ENCODE peak calls at places on chromosomes 7 and 10, in seven cellular contexts. I, V, F, J, S, Z and T are unnamed samples.

GRCh38 chr10:90175161-90175681 is 473.8 kb downstream of the KIF20B start:
- DNase-seq in I (peak; percentile 54), V (no peak), F (no peak), J (no peak), S (no peak), Z (no peak), T (no peak)

GRCh38 chr7:128867842-128868623 is 5.4 kb downstream of the ATP6V1F start:
- DNase-seq in I (no peak), V (no peak), F (no peak), J (no peak), S (no peak), Z (no peak), T (no peak)

GRCh38 chr10:24485299-24485698 is 238.4 kb downstream of the ARHGAP21 start:
- DNase-seq in I (no peak), V (no peak), F (no peak), J (no peak), S (no peak), Z (no peak), T (no peak)

GRCh38 chr7:120951826-120952225 is 1.2 kb downstream of the ING3 start:
- DNase-seq in I (no peak), V (no peak), F (no peak), J (no peak), S (no peak), Z (no peak), T (no peak)

GRCh38 chr10:72740526-72740925 is 48.6 kb downstream of the MCU start:
- DNase-seq in I (peak; percentile 32), V (no peak), F (no peak), J (peak; percentile 33), S (no peak), Z (no peak), T (no peak)

GRCh38 chr10:53904506-53905241 is 896.4 kb downstream of the PCDH15 start:
- DNase-seq in I (no peak), V (no peak), F (no peak), J (no peak), S (no peak), Z (no peak), T (no peak)

GRCh38 chr7:41912851-41913580 is 210.1 kb upstream of the INHBA start:
- DNase-seq in I (no peak), V (no peak), F (no peak), J (no peak), S (no peak), Z (no peak), T (no peak)

GRCh38 chr10:77406764-77407430 is 230.7 kb downstream of the KCNMA1 start:
- DNase-seq in I (no peak), V (no peak), F (no peak), J (no peak), S (no peak), Z (no peak), T (no peak)

GRCh38 chr7:88835147-88835728 is 39.7 kb upstream of the TEX47 start:
- DNase-seq in I (no peak), V (no peak), F (no peak), J (no peak), S (no peak), Z (no peak), T (no peak)

GRCh38 chr7:157664034-157664433 is 327.2 kb downstream of the DNAJB6 start:
- DNase-seq in I (no peak), V (no peak), F (peak; percentile 58), J (no peak), S (no peak), Z (no peak), T (peak; percentile 53)

GRCh38 chr10:103592186-103593021 is 98.9 kb downstream of the NEURL1 start:
- DNase-seq in I (no peak), V (no peak), F (no peak), J (peak; percentile 94), S (no peak), Z (peak; percentile 52), T (no peak)

GRCh38 chr10:11345224-11346054 is 266.0 kb downstream of the USP6NL start:
- DNase-seq in I (no peak), V (peak; percentile 68), F (no peak), J (no peak), S (no peak), Z (no peak), T (peak; percentile 68)

GRCh38 chr7:84025332-84025927 is 169.2 kb downstream of the SEMA3A start:
- DNase-seq in I (no peak), V (no peak), F (no peak), J (peak; percentile 25), S (no peak), Z (peak; percentile 43), T (no peak)

GRCh38 chr10:86665218-86665607 is 3.1 kb upstream of the LDB3 start:
- DNase-seq in I (no peak), V (no peak), F (no peak), J (no peak), S (no peak), Z (no peak), T (no peak)

GRCh38 chr10:78017856-78018255 is 11.5 kb downstream of the POLR3A start:
- DNase-seq in I (no peak), V (no peak), F (no peak), J (no peak), S (no peak), Z (no peak), T (no peak)

GRCh38 chr10:65291276-65291675 is 1634.6 kb upstream of the LRRTM3 start:
- DNase-seq in I (no peak), V (no peak), F (no peak), J (no peak), S (no peak), Z (no peak), T (no peak)

GRCh38 chr10:29096303-29096824 is 192.5 kb upstream of the LYZL1 start:
- DNase-seq in I (no peak), V (no peak), F (no peak), J (no peak), S (no peak), Z (no peak), T (no peak)

GRCh38 chr10:119283818-119284217 is 76.4 kb downstream of the GRK5 start:
- DNase-seq in I (no peak), V (no peak), F (peak; percentile 67), J (no peak), S (no peak), Z (no peak), T (no peak)

GRCh38 chr10:110414563-110415309 is 83.0 kb upstream of the DUSP5 start:
- DNase-seq in I (no peak), V (no peak), F (peak; percentile 91), J (peak; percentile 81), S (no peak), Z (no peak), T (peak; percentile 53)

GRCh38 chr10:130713731-130714130 is 577.5 kb downstream of the GLRX3 start:
- DNase-seq in I (no peak), V (peak; percentile 31), F (no peak), J (no peak), S (no peak), Z (no peak), T (no peak)

GRCh38 chr10:130711072-130711471 is 574.9 kb downstream of the GLRX3 start:
- DNase-seq in I (no peak), V (no peak), F (no peak), J (no peak), S (no peak), Z (no peak), T (no peak)

GRCh38 chr10:130715686-130716670 is 579.8 kb downstream of the GLRX3 start:
- DNase-seq in I (no peak), V (peak; percentile 58), F (no peak), J (no peak), S (no peak), Z (no peak), T (no peak)

GRCh38 chr10:130714700-130715467 is 578.7 kb downstream of the GLRX3 start:
- DNase-seq in I (no peak), V (peak; percentile 53), F (no peak), J (no peak), S (no peak), Z (no peak), T (no peak)

GRCh38 chr10:130713105-130713504 is 576.9 kb downstream of the GLRX3 start:
- DNase-seq in I (no peak), V (no peak), F (no peak), J (no peak), S (no peak), Z (no peak), T (no peak)
- H3K9me3 ChIP-seq in I (no peaks in the 10 kb centered on the region), V (no peaks in the 10 kb centered on the region), F (no peaks in the 10 kb centered on the region), J (no peaks in the 10 kb centered on the region), S (no peaks in the 10 kb centered on the region), Z (no peaks in the 10 kb centered on the region), T (no peaks in the 10 kb centered on the region)

GRCh38 chr7:2508327-2509231 is 11.0 kb upstream of the LFNG start:
- DNase-seq in I (peak; percentile 79), V (peak; percentile 86), F (peak; percentile 96), J (no peak), S (peak; percentile 76), Z (peak; percentile 84), T (peak; percentile 67)
- H3K27ac ChIP-seq in I (peak overlapping the region; percentile 72), V (peak overlapping the region; percentile 58), F (peak overlapping the region; percentile 92), J (no peak overlapping the region), S (peak overlapping the region; percentile 24), Z (no peak overlapping the region), T (peak overlapping the region; percentile 30)

DNA sequence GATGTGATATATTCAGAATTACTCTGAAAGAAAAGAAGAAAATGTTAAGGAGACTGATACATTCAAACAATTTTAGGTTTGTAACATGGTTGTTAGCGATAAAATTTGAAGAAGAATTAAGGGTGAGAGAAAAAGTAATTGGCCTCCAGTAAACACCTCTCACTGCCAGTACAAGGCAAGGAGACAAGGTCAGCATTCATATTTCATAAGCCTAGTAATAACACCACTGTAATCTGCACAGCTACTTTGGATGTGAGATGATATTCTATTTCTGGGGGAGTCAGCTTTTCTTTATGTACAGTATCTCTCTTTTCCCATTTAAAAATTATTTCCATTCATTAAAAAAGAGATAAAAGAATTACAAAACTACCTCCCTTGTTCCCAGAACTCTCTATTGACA is 621.1 kb downstream of the NRG3 start:
- DNase-seq in I (no peak), V (no peak), F (no peak), J (no peak), S (no peak), Z (no peak), T (no peak)
- H3K9me3 ChIP-seq in I (peaks cover 6% of the 10 kb centered on the region), V (no peaks in the 10 kb centered on the region), F (peaks cover 6% of the 10 kb centered on the region), J (no peaks in the 10 kb centered on the region), S (no peaks in the 10 kb centered on the region), Z (no peaks in the 10 kb centered on the region), T (no peaks in the 10 kb centered on the region)

DNA sequence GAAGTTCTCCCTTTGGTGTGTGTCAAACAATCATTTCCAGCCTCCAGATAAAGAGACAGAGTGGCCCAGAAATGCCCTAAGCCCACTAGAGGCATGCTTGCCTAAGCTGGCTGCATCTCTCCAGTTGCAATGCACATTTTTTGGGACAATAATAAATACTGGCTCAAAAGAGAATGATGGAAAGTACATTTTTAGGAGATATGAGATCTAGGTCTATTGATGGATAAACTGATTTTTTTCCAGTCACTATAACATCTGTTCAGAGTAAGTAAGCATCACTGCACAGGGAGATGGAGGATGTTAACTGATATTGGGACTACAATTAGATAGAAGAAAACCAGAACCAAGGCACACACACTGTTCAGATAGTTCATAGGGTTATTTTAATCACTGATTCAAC is 553.0 kb downstream of the GRM8 start:
- DNase-seq in I (no peak), V (no peak), F (no peak), J (no peak), S (no peak), Z (no peak), T (no peak)
- H3K27ac ChIP-seq in I (no peak overlapping the region), V (no peak overlapping the region), F (no peak overlapping the region), J (peak overlapping the region; percentile 25), S (no peak overlapping the region), Z (no peak overlapping the region), T (no peak overlapping the region)

DNA sequence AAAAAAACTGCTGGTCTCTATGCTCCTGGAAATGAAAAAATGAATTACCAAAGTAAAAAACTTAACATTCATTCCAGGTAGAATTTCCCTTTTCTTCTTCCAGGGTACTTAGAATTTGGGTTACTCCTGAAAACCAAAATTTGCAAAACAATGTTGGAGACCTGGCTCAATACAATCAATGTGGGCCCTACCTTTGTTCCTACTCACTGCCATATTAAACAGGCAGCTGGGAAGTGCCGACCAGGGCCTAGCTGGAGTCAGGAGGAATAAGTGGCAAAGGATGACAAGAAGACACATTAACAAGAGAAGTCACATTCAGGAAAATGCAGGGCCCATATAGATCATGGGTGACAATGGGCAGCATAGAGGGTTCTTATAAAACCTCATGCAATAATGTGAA is 6.4 kb upstream of the AGK start:
- DNase-seq in I (no peak), V (no peak), F (no peak), J (no peak), S (no peak), Z (no peak), T (no peak)
- H3K9me3 ChIP-seq in I (no peaks in the 10 kb centered on the region), V (no peaks in the 10 kb centered on the region), F (no peaks in the 10 kb centered on the region), J (no peaks in the 10 kb centered on the region), S (no peaks in the 10 kb centered on the region), Z (no peaks in the 10 kb centered on the region), T (no peaks in the 10 kb centered on the region)